ENCODE peak calls at places on chromosomes 7 and 10, in four cellular contexts. B, W, Z and G are unnamed samples. For H3K79me2, the result is how much of the 10 kb centered on the place peaks cover.

GRCh38 chr10:42475168-42476098 is 162.9 kb downstream of the ZNF33B start:
- DNase-seq in Z (peak), W (peak), B (no peak), G (peak)

GRCh38 chr7:51079494-51079893 is 237.1 kb downstream of the COBL start:
- DNase-seq in W (no peak), Z (no peak), B (no peak), G (no peak)

GRCh38 chr10:122112021-122112616 is 123.2 kb downstream of the TACC2 start:
- DNase-seq in W (peak), B (no peak), Z (peak), G (peak)

GRCh38 chr10:28180654-28181053 is 122.2 kb downstream of the MPP7 start:
- DNase-seq in Z (peak), B (no peak), W (peak), G (peak)

GRCh38 chr7:138889566-138889965 is 91.6 kb upstream of the ATP6V0A4 start:
- DNase-seq in W (no peak), B (no peak), Z (peak), G (peak)

GRCh38 chr10:48464121-48464870 is 140.6 kb downstream of the ARHGAP22 start:
- DNase-seq in Z (no peak), W (no peak), B (no peak), G (no peak)

GRCh38 chr7:157010588-157011332 is at the start of gene MNX1:
- DNase-seq in Z (no peak), B (peak), W (peak), G (peak)

GRCh38 chr7:13990319-13990983 is 985 bp upstream of the ETV1 start:
- DNase-seq in Z (peak), W (no peak), B (peak), G (peak)

GRCh38 chr10:24894309-24894708 is 58.1 kb downstream of the PRTFDC1 start:
- DNase-seq in Z (peak), W (no peak), B (no peak), G (no peak)

GRCh38 chr7:16034353-16034752 is 347.9 kb upstream of the MEOX2 start:
- DNase-seq in B (no peak), W (no peak), Z (peak), G (peak)

GRCh38 chr10:132991706-132992432 is 49.5 kb upstream of the CFAP46 start:
- DNase-seq in W (no peak), B (no peak), Z (no peak), G (no peak)

GRCh38 chr10:129339841-129340240 is 127.2 kb upstream of the MGMT start:
- DNase-seq in Z (no peak), B (no peak), W (no peak), G (no peak)

GRCh38 chr10:23096814-23097549 is 1.6 kb downstream of the MSRB2 start:
- DNase-seq in Z (peak), W (no peak), B (no peak), G (peak)

GRCh38 chr10:131068311-131068710 is 243.2 kb downstream of the TCERG1L start:
- DNase-seq in W (no peak), Z (no peak), B (no peak), G (no peak)

GRCh38 chr7:5215313-5215712 is 25.3 kb downstream of the WIPI2 start:
- DNase-seq in Z (no peak), W (no peak), B (no peak), G (no peak)

GRCh38 chr10:77121829-77122228 is 515.8 kb downstream of the KCNMA1 start:
- DNase-seq in B (no peak), Z (no peak), W (no peak), G (no peak)

GRCh38 chr7:76121044-76121443 is 73.1 kb downstream of the MDH2 start:
- DNase-seq in B (peak), W (no peak), Z (no peak), G (no peak)

GRCh38 chr7:75740846-75741497 is 2.2 kb upstream of the HIP1 start:
- DNase-seq in B (peak), Z (no peak), W (no peak), G (no peak)

GRCh38 chr7:32070406-32071360 is at the start of gene PDE1C:
- DNase-seq in B (peak), Z (peak), W (no peak), G (no peak)

GRCh38 chr10:103510791-103511757 is 17.6 kb downstream of the NEURL1 start:
- DNase-seq in Z (no peak), W (no peak), B (no peak), G (no peak)

GRCh38 chr7:36391436-36392198 is 2.0 kb downstream of the ANLN start:
- DNase-seq in B (no peak), Z (no peak), W (no peak), G (peak)

GRCh38 chr7:105127179-105127578 is 113.2 kb downstream of the KMT2E start:
- DNase-seq in W (no peak), Z (no peak), B (no peak), G (no peak)

GRCh38 chr7:711093-711966 is 15.2 kb upstream of the DNAAF5 start:
- DNase-seq in Z (no peak), W (no peak), B (no peak), G (no peak)

GRCh38 chr7:119562839-119563238 is 710.1 kb upstream of the KCND2 start:
- DNase-seq in Z (no peak), W (no peak), B (no peak), G (peak)

GRCh38 chr10:93445097-93445960 is 36.8 kb downstream of the MYOF start:
- DNase-seq in Z (peak), W (peak), B (peak), G (peak)

GRCh38 chr7:2632717-2633537 is 1.1 kb downstream of the TTYH3 start:
- DNase-seq in Z (peak), B (peak), W (peak), G (peak)

GRCh38 chr7:80711521-80711920 is 73.1 kb downstream of the CD36 start:
- DNase-seq in W (no peak), Z (peak), B (no peak), G (peak)

GRCh38 chr7:140284062-140284461 is 107.3 kb upstream of the KDM7A start:
- DNase-seq in B (no peak), Z (no peak), W (no peak), G (no peak)

GRCh38 chr7:28106316-28106957 is 74.2 kb downstream of the JAZF1 start:
- DNase-seq in Z (no peak), W (no peak), B (no peak), G (no peak)

GRCh38 chr10:46220872-46221538 is 65.8 kb upstream of the ANTXRL start:
- DNase-seq in B (no peak), Z (peak), W (no peak), G (no peak)

GRCh38 chr7:108324053-108325038 is 131.9 kb downstream of the NRCAM start:
- DNase-seq in W (no peak), Z (no peak), B (peak), G (no peak)

GRCh38 chr10:84176351-84176750 is 2.8 kb downstream of the GPR15LG start:
- DNase-seq in W (no peak), B (no peak), Z (no peak), G (no peak)

GRCh38 chr10:84176836-84177474 is 3.4 kb downstream of the GPR15LG start:
- DNase-seq in B (no peak), Z (no peak), W (no peak), G (no peak)

GRCh38 chr10:84178387-84178697 is 4.7 kb downstream of the GPR15LG start:
- DNase-seq in Z (no peak), W (no peak), B (no peak), G (no peak)

GRCh38 chr10:84179059-84179710 is 5.6 kb downstream of the GPR15LG start:
- DNase-seq in Z (peak), W (no peak), B (no peak), G (no peak)

GRCh38 chr10:84177541-84178386 is 4.2 kb downstream of the GPR15LG start:
- DNase-seq in B (no peak), W (no peak), Z (no peak), G (no peak)
- TF ChIP-seq EZH2phosphoT487 in B (no peak), W (no peak), Z (no peak), G (no peak)

GRCh38 chr7:23333671-23334246 is 34.6 kb downstream of the MALSU1 start:
- DNase-seq in W (no peak), B (no peak), Z (peak), G (peak)
- H3K79me2 ChIP-seq in W (under half), B (under half), Z (under half), G (under half)

DNA sequence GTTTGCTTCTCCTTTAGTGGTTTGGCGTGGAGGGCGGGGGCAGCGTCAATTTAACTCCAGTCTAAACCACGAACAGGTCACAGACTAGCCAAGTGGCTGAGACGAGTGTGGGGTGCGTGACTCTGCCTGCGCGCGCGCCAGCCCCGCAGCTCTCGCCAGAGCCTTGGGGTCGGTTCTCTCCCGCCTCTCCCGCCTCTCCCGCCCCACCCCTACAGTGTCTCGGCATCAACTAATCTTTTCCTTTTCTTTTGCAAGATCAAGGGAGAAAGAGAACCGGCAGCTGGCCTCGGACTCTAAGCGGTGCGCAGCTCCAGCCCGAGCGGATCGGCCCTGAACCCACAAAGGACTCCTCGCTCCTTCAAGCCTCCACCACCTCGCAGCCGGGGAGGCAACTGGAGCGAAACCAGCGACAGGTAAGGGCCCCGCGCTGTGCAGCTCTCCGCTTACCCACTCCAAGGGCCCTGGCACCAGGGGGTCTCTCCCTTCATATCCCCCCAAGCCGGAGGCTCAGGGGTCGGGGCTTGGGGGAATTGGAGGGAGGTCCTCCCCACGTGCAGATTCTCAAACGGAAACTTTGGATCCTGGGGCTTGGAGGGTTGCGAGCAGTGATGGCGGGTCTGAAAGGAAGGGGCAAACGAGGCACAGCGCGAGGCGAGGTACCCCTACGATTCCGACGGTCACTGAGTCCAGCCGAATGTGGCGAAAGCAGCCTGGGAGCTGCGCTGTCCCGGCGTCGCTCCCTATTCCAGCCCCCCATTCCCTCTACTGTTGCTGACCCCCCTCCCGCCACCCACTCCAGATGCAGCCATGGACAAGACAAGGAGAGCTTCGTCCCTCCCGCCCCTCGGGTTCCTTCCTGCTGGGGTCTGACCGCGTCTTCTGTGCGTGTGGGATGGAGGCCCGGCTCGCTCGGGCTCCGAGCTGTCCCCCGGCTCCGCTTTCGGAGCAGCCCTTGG is 832 bp downstream of the CHRM2 start:
- DNase-seq in Z (peak), B (peak), W (no peak), G (no peak)
- TF ChIP-seq EZH2 in Z (no peak), B (peak), W (no peak), G (no peak)

GRCh38 chr7:91046322-91047088 is 217.7 kb upstream of the FZD1 start:
- DNase-seq in Z (peak), W (no peak), B (no peak), G (peak)
- TF ChIP-seq EZH2phosphoT487 in Z (no peak), W (no peak), B (no peak), G (no peak)

GRCh38 chr10:35493196-35494118 is 111.7 kb upstream of the GJD4 start:
- DNase-seq in Z (no peak), B (no peak), W (no peak), G (peak)
- H3K79me2 ChIP-seq in Z (half or more), B (under half), W (under half), G (half or more)

GRCh38 chr7:100655908-100656674 is at the start of gene ACTL6B:
- DNase-seq in W (no peak), B (peak), Z (peak), G (no peak)
- TF ChIP-seq EZH2 in W (no peak), B (peak), Z (no peak), G (no peak)